ENCODE peak calls at places on chromosomes 2 and 18, in four cellular contexts. B is nephron progenitor cell, M is cardiac muscle cell, N is A673. T is an unnamed sample.

GRCh38 chr2:121090088-121090715 is 194.8 kb downstream of the TFCP2L1 start:
- DNase-seq in B (no peak), M (no peak), N (no peak), T (no peak)

GRCh38 chr2:86396304-86396785 is 44.8 kb upstream of the KDM3A start:
- DNase-seq in B (no peak), M (peak), N (peak), T (no peak)

GRCh38 chr2:17541514-17541950 is 1.0 kb downstream of the VSNL1 start:
- DNase-seq in B (no peak), M (no peak), N (no peak), T (no peak)

GRCh38 chr2:221948076-221948475 is 350.7 kb downstream of the PAX3 start:
- DNase-seq in B (no peak), M (no peak), N (no peak), T (no peak)

GRCh38 chr2:237498341-237498740 is 11.3 kb downstream of the MLPH start:
- DNase-seq in B (no peak), M (no peak), N (no peak), T (no peak)

GRCh38 chr2:240374085-240374907 is 61.2 kb upstream of the GPC1 start:
- DNase-seq in B (no peak), M (peak), N (no peak), T (no peak)

GRCh38 chr2:217652761-217653160 is 350.0 kb downstream of the TNS1 start:
- DNase-seq in B (no peak), M (no peak), N (no peak), T (no peak)

GRCh38 chr2:164205347-164205746 is 415.9 kb downstream of the GRB14 start:
- DNase-seq in B (no peak), M (peak), N (no peak), T (no peak)

GRCh38 chr2:25685030-25685429 is 11.7 kb upstream of the DTNB start:
- DNase-seq in B (no peak), M (no peak), N (no peak), T (no peak)

GRCh38 chr2:240319221-240319854 is 116.1 kb upstream of the GPC1 start:
- DNase-seq in B (no peak), M (peak), N (no peak), T (no peak)

GRCh38 chr2:12765203-12765602 is 48.5 kb downstream of the TRIB2 start:
- DNase-seq in B (no peak), M (no peak), N (no peak), T (no peak)

GRCh38 chr2:238771193-238771592 is 76.7 kb upstream of the TWIST2 start:
- DNase-seq in B (no peak), M (peak), N (peak), T (no peak)

GRCh38 chr2:58027029-58027428 is 19.6 kb upstream of the VRK2 start:
- DNase-seq in B (no peak), M (no peak), N (no peak), T (no peak)

GRCh38 chr2:58030789-58031188 is 15.8 kb upstream of the VRK2 start:
- DNase-seq in B (no peak), M (no peak), N (no peak), T (no peak)

DNA sequence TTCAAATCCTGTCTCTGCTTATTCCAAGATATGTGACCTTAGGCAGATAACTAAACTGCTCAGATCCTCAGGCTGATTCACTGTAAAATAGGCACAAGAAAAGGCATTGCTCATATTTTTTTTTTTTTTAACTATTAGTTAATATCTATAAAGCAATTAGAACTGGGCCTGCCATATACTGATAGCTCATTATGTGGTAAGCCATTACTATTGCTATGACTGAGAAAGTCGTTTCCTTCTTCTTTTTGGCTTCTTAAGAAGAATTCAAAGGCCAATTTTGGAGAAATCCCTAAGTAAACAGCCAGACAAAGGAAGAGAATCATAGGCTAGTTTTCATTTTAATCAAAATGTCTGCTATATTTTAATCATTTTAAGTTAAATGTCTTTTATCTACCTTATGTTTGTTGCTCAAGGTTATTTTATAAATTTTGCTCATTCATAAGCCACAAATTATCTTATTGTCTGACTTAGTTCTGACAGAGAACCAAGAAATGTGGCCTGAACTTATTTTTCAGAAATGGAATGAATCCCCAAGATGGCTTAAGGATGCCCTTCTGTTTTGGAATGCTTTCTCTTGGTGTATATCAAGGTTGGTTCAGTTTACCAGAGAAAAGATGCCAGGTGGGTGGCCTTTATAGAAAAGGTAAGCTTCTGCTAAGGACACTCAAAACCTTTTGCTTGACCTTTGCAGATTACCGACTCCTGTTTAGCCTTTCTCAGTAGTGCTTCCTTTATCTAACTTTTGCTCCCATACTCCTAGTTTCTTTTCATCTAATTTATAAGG is 21.3 kb upstream of the VRK2 start:
- DNase-seq in B (no peak), M (no peak), N (no peak), T (no peak)
- TF ChIP-seq CTCF in B (no peak), M (no peak), N (no peak), T (no peak)

GRCh38 chr2:197134206-197134605 is 176.4 kb downstream of the ANKRD44 start:
- DNase-seq in B (no peak), M (no peak), N (no peak), T (no peak)
- TF ChIP-seq CTCF in B (no peak), M (no peak), N (no peak), T (peak)

GRCh38 chr18:45879681-45880655 is 54.5 kb downstream of the SIGLEC15 start:
- DNase-seq in B (peak), M (peak), N (peak), T (peak)
- TF ChIP-seq CTCF in B (peak), M (peak), N (peak), T (peak)

GRCh38 chr2:40488101-40488598 is 36.3 kb upstream of the SLC8A1 start:
- DNase-seq in B (no peak), M (peak), N (peak), T (no peak)
- TF ChIP-seq CTCF in B (peak), M (peak), N (peak), T (no peak)

GRCh38 chr2:197804049-197804757 is at the start of gene PLCL1:
- DNase-seq in B (peak), M (peak), N (peak), T (peak)
- TF ChIP-seq CTCF in B (no peak), M (no peak), N (no peak), T (no peak)

GRCh38 chr2:102235042-102235473 is 48.2 kb downstream of the IL1RL2 start:
- DNase-seq in B (no peak), M (no peak), N (no peak), T (no peak)

GRCh38 chr2:102237176-102237575 is 50.4 kb downstream of the IL1RL2 start:
- DNase-seq in B (no peak), M (no peak), N (no peak), T (no peak)

GRCh38 chr2:102236132-102236531 is 49.3 kb downstream of the IL1RL2 start:
- DNase-seq in B (no peak), M (no peak), N (no peak), T (no peak)

GRCh38 chr2:102233132-102233884 is 46.5 kb downstream of the IL1RL2 start:
- DNase-seq in B (no peak), M (no peak), N (no peak), T (no peak)

DNA sequence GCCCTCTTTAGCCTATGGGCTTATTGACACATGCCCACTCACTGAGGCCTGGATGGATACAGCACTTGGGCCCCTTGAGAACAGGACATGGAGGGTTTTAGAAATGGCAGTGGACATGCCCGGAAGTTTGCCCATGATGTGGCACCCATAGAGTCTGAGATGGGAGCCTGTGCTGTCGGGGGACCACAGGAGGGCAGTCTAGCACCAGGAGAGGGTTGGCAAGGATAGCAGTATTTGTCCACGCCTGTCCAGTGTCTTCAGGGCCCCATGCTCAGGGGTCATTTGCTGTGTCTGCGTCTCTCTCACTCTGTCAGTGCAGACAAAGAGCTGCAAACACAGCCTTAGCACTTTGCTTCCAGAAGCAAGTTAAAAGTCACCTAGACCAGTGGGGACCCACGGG is 48.7 kb downstream of the IL1RL2 start:
- DNase-seq in B (no peak), M (peak), N (no peak), T (no peak)
- TF ChIP-seq CTCF in B (no peak), M (peak), N (peak), T (peak)

GRCh38 chr18:2134364-2134763 is 436.9 kb downstream of the METTL4 start:
- DNase-seq in B (no peak), M (no peak), N (no peak), T (no peak)
- TF ChIP-seq CTCF in B (no peak), M (no peak), N (no peak), T (no peak)

DNA sequence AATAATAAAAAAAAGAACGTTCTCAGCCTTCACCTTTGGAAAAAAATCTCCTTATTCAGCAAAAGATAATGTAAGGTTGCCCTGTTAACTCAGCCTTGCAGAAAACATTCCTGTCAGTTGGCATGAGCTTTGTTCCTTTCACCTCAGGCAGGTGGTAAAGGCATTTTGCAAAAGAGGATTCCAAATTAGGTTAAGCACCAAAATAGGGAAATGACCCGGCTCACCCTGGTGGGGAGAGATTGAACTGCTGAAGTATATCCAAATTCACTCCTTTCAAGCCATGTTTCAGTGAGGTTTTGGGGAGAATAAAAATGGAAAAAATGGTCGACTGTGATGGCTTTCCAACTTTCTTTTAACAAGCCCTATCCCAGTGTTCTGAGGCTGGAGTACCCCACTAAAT is 1988.8 kb upstream of the PIK3C3 start:
- DNase-seq in B (no peak), M (no peak), N (peak), T (no peak)
- TF ChIP-seq CTCF in B (peak), M (peak), N (peak), T (no peak)

DNA sequence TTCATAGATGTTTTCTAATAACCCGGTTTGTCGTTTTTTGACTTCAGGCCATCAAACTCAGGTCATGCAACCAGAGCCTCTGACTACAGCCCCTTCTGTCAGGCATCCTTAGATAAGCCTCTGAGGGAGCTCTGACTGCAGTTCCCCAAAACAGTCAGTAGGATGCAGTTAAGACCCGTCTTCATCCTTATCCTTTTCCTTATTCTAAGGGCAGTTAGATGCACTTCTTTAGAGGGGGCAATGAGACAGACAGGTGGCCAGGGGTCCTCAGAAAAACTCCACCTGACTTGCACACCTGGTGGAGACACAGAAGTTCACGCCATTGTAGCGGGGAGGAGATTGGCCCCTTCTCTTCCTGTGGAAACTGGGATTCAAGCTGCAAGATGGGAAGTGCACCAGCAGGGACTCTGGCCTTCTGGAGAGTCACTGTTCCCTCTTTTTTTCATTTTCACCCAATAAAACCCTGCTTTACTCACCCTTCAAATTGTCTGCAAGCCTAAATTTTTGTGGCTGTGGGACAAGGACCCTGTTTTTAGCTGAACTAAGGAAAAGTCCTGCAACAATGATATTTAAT is 104.8 kb upstream of the TFPI start:
- DNase-seq in B (peak), M (peak), N (peak), T (no peak)
- TF ChIP-seq CTCF in B (peak), M (peak), N (peak), T (peak)

GRCh38 chr2:195667974-195668373 is 10.9 kb downstream of the SLC39A10 start:
- DNase-seq in B (no peak), M (no peak), N (no peak), T (no peak)

GRCh38 chr2:195663007-195663406 is 6.0 kb downstream of the SLC39A10 start:
- DNase-seq in B (no peak), M (no peak), N (no peak), T (no peak)

GRCh38 chr2:195666113-195666712 is 9.2 kb downstream of the SLC39A10 start:
- DNase-seq in B (no peak), M (no peak), N (no peak), T (no peak)

GRCh38 chr2:195662138-195662537 is 5.1 kb downstream of the SLC39A10 start:
- DNase-seq in B (no peak), M (no peak), N (no peak), T (no peak)

DNA sequence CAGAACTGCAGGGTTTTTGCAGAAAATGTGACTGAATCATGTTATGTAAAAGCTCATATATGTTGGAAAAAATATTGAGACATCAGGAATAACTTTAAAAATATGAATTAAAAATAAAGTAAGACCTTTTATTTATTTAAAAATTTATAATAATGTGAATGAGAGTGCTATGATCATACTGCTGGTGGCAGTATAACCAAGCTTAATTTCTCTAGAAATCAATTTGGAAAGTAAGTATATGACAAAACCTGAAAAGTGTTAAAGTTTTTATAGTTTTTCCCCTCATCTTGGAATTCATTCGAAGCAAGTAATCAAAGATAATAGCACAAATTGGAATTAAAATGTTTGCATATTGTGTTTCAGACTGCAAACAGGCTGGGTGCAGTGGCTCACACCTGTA is 7.5 kb downstream of the SLC39A10 start:
- DNase-seq in B (no peak), M (peak), N (no peak), T (no peak)
- TF ChIP-seq CTCF in B (no peak), M (peak), N (peak), T (no peak)

T was measured in GM13977.